ENCODE peak calls at places on chromosomes 16 and 17, in nine cellular contexts. J, L, D, O, M, W, H, K and C are unnamed samples.

GRCh38 chr16:89541792-89542191 is 18.7 kb upstream of the RPL13 start:
- DNase-seq in L (no peak), D (no peak), W (no peak), M (no peak), K (no peak), H (no peak), J (no peak), O (no peak), C (no peak)

GRCh38 chr17:67266496-67266895 is 21.5 kb upstream of the HELZ start:
- DNase-seq in W (no peak), L (no peak), J (no peak), M (no peak), H (no peak), D (no peak), O (no peak), K (no peak), C (no peak)

GRCh38 chr16:2148714-2149629 is 547 bp downstream of the RAB26 start:
- DNase-seq in J (no peak), H (peak), D (no peak), O (no peak), M (no peak), K (no peak), L (peak), W (peak), C (no peak)

GRCh38 chr17:34254651-34255380 is at the start of gene CCL2:
- DNase-seq in M (peak), O (no peak), K (peak), L (peak), H (peak), J (no peak), D (peak), W (peak), C (no peak)

GRCh38 chr17:48163809-48164208 is 56.2 kb downstream of the SNX11 start:
- DNase-seq in K (no peak), H (no peak), W (no peak), M (no peak), J (no peak), D (no peak), L (no peak), O (no peak), C (no peak)

GRCh38 chr17:78727476-78728229 is 54.4 kb downstream of the CYTH1 start:
- DNase-seq in M (no peak), J (no peak), L (no peak), D (no peak), W (no peak), O (no peak), K (no peak), H (no peak), C (no peak)

GRCh38 chr17:69357701-69358100 is 30.8 kb upstream of the ABCA5 start:
- DNase-seq in M (no peak), L (no peak), D (no peak), K (no peak), J (no peak), H (no peak), W (no peak), O (no peak), C (no peak)

GRCh38 chr16:18942069-18942468 is 15.9 kb upstream of the SMG1 start:
- DNase-seq in M (no peak), H (no peak), W (no peak), D (no peak), O (no peak), J (no peak), K (no peak), L (no peak), C (no peak)

GRCh38 chr17:76080207-76080933 is 1.4 kb downstream of the ZACN start:
- DNase-seq in L (no peak), K (no peak), J (no peak), H (no peak), D (no peak), O (no peak), W (no peak), M (no peak), C (no peak)

GRCh38 chr17:67514998-67515397 is 137.9 kb downstream of the PITPNC1 start:
- DNase-seq in K (no peak), J (no peak), H (no peak), M (no peak), O (no peak), D (no peak), W (peak), L (peak), C (no peak)

GRCh38 chr17:43025290-43025657 is 243 bp downstream of the RND2 start:
- DNase-seq in W (no peak), J (no peak), M (no peak), K (no peak), O (no peak), D (no peak), H (no peak), L (no peak), C (no peak)
- H3K27ac ChIP-seq in W (no peak), J (no peak), M (no peak), K (no peak), O (peak), D (peak), H (peak), L (no peak), C (no peak)

GRCh38 chr17:82602986-82603385 is 45.3 kb downstream of the WDR45B start:
- DNase-seq in K (no peak), L (no peak), H (no peak), D (no peak), O (no peak), W (no peak), J (no peak), M (no peak), C (no peak)
- H3K27ac ChIP-seq in K (no peak), L (peak), H (no peak), D (peak), O (no peak), W (no peak), J (no peak), M (no peak), C (no peak)

GRCh38 chr17:71828182-71828596 is 292.6 kb upstream of the SOX9 start:
- DNase-seq in J (no peak), L (no peak), O (peak), M (no peak), D (no peak), W (no peak), K (no peak), H (no peak), C (no peak)
- H3K27ac ChIP-seq in J (no peak), L (no peak), O (no peak), M (no peak), D (no peak), W (no peak), K (no peak), H (no peak), C (no peak)

GRCh38 chr17:29573871-29574731 is 5.6 kb downstream of the TP53I13 start:
- DNase-seq in W (peak), L (no peak), M (no peak), O (no peak), D (peak), H (no peak), K (no peak), J (no peak), C (no peak)
- H3K27ac ChIP-seq in W (peak), L (peak), M (no peak), O (no peak), D (peak), H (peak), K (no peak), J (no peak), C (no peak)

GRCh38 chr17:916315-916714 is 63.3 kb downstream of the NXN start:
- DNase-seq in O (no peak), L (no peak), J (no peak), M (no peak), H (no peak), K (no peak), D (no peak), W (no peak), C (no peak)
- H3K27ac ChIP-seq in O (no peak), L (peak), J (no peak), M (peak), H (no peak), K (no peak), D (peak), W (no peak), C (peak)

GRCh38 chr16:31473300-31474052 is 1.5 kb downstream of the TGFB1I1 start:
- DNase-seq in D (no peak), J (no peak), M (no peak), K (no peak), L (no peak), W (no peak), O (no peak), H (no peak), C (no peak)
- H3K27ac ChIP-seq in D (peak), J (no peak), M (peak), K (no peak), L (peak), W (no peak), O (no peak), H (no peak), C (no peak)

DNA sequence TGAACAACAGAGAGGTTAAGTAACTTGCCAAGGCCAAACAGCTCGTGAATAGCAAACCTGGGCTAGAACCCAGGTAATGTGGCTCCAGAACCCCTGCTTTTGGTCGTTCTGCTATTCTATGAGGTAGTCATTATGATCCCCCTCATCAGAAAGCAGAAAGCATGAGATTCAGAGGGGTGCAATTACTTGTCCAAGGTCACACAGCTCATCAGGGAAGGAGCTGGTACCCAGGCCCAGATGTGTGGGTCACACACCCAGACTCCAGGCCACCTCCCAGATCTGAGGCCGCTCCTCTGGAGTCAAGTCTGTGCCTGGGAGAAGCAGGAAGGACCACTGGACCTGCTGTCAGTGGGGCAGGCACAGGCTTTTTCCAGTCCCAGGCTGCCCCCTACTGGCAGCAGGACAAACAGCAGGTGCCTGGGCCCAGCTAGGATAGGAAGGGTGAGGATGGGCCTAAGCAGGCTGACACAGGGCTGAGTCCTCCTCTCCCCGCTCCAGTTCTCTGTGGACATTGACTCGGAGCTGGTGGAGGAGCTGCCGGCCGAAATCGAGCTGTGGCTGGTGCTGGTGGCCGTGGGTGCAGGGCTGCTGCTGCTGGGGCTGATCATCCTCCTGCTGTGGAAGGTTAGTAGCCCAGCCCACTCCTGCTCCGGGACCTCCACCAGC is 7.8 kb upstream of the PDK2 start:
- DNase-seq in H (peak), O (peak), K (peak), J (peak), L (peak), M (peak), W (peak), D (peak), C (no peak)
- H3K27ac ChIP-seq in H (peak), O (no peak), K (peak), J (no peak), L (no peak), M (no peak), W (no peak), D (no peak), C (peak)

GRCh38 chr17:30720013-30720471 is 104.5 kb downstream of the CRLF3 start:
- DNase-seq in J (no peak), O (no peak), D (peak), K (no peak), M (no peak), W (no peak), H (no peak), L (no peak), C (no peak)
- H3K27ac ChIP-seq in J (no peak), O (no peak), D (no peak), K (no peak), M (no peak), W (no peak), H (no peak), L (no peak), C (no peak)

GRCh38 chr16:81632392-81633146 is 146.5 kb upstream of the PLCG2 start:
- DNase-seq in L (peak), M (no peak), K (peak), H (peak), J (peak), D (peak), O (no peak), W (no peak), C (peak)

GRCh38 chr16:81633680-81634379 is 145.3 kb upstream of the PLCG2 start:
- DNase-seq in D (no peak), K (no peak), H (no peak), M (no peak), W (no peak), L (no peak), J (no peak), O (no peak), C (no peak)

GRCh38 chr16:81634380-81635121 is 144.5 kb upstream of the PLCG2 start:
- DNase-seq in L (no peak), D (no peak), J (no peak), W (no peak), K (peak), H (no peak), M (no peak), O (no peak), C (no peak)

GRCh38 chr16:81635336-81635947 is 143.6 kb upstream of the PLCG2 start:
- DNase-seq in J (no peak), K (no peak), D (no peak), M (no peak), L (no peak), O (no peak), H (no peak), W (no peak), C (no peak)

DNA sequence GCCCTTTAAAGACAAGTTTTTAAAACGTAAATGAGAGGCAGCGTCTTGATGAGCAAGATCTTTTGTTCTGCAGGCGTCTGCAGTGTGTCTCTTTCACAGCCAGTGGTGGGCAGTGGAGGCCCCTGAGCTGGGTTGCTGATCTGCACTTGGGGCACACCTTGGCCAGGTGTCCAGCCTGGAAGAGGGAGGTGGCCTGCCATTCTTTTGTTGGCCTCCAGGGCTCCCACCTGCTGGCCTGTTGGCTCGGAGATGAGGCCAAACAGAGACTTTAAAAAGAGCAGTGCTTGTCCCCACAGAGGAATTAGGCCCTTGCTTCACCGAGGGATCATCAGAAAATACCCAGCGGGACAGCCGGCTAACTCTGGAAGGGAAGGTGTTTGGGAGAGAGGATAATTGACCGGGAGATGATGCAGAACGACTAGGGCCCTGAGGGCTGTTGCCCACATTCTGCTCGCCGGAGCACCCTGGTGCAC is 145.9 kb upstream of the PLCG2 start:
- DNase-seq in H (no peak), O (no peak), L (no peak), K (no peak), D (no peak), J (no peak), M (no peak), W (no peak), C (no peak)
- H3K27ac ChIP-seq in H (peak), O (no peak), L (peak), K (no peak), D (peak), J (peak), M (no peak), W (no peak), C (peak)

DNA sequence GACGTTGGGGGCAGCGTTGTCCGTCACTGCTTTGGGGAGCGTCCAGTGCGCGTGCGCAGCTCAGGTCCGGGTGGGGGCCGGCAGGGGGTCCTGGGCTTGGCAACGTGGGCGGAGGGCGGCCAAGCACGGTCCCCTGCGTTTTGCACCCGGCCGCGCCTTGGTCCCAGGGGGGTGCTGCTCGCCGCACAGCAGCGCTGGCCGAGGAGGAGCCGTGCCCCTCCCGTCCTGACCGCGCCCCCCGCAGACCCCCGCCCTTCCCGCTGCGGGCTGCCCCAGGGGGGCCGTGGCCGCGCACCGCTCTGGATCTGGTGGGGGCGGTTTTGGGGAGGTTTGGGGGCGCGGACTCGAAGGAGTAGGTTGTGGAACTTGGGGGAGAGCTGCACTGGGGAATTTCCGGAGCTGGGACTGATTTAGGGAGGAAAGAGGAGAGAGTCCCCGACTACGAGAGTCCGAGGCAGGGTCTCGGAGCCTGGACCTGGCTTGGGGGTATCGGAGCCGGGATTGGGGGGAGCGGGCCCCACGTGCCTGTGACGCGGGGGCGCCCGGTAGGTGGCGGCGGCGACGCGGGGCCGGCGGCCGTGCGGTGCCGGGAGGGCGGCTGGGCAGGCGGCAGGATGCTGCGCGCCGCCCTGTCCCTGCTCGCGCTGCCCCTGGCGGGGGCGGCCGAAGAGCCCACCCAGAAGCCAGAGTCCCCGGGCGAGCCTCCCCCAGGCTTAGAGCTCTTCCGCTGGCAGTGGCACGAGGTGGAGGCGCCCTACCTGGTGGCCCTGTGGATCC is at the start of gene SLC9A5:
- DNase-seq in O (no peak), J (peak), M (peak), W (no peak), L (no peak), D (no peak), H (no peak), K (peak), C (no peak)
- H3K27ac ChIP-seq in O (no peak), J (peak), M (peak), W (no peak), L (no peak), D (peak), H (peak), K (no peak), C (no peak)